ENCODE peak calls at places on chromosomes 6 and 20, in seven cellular contexts. S is epithelial cell of esophagus, J is HEK293T, I is NCI-H345, Y is astrocyte, M is tibial artery, A is transverse colon. W is an unnamed sample.

GRCh38 chr6:72382602-72383529 is 239.0 kb upstream of the KCNQ5 start:
- DNase-seq in M (no peak), I (no peak), Y (no peak), A (no peak), J (no peak), S (no peak), W (no peak)

GRCh38 chr6:3376888-3377535 is 79.8 kb downstream of the SLC22A23 start:
- DNase-seq in M (no peak), S (no peak), A (no peak), J (no peak), I (peak; percentile 1), Y (no peak), W (no peak)

GRCh38 chr20:64152906-64153305 is 11.3 kb upstream of the MYT1 start:
- DNase-seq in Y (no peak), S (no peak), A (no peak), I (peak; percentile 93), J (no peak), M (no peak), W (no peak)

GRCh38 chr6:37822851-37823682 is 3.5 kb downstream of the ZFAND3 start:
- DNase-seq in J (no peak), I (no peak), Y (peak; percentile 36), S (peak; percentile 89), M (no peak), A (peak; percentile 89), W (no peak)

GRCh38 chr6:31187780-31188194 is 17.3 kb upstream of the POU5F1 start:
- DNase-seq in I (no peak), S (no peak), M (no peak), A (no peak), Y (no peak), J (no peak), W (no peak)

GRCh38 chr20:63344616-63345327 is 16.4 kb downstream of the CHRNA4 start:
- DNase-seq in S (no peak), A (no peak), M (no peak), J (no peak), Y (no peak), I (no peak), W (no peak)

GRCh38 chr6:39350723-39351505 is 28.4 kb upstream of the KCNK16 start:
- DNase-seq in M (peak; percentile 52), J (no peak), I (no peak), A (no peak), S (no peak), Y (no peak), W (no peak)

GRCh38 chr6:44049989-44050871 is 77.0 kb downstream of the MRPL14 start:
- DNase-seq in M (no peak), S (no peak), I (no peak), Y (peak; percentile 77), J (no peak), A (peak; percentile 6), W (no peak)

GRCh38 chr6:18025591-18025990 is 38.2 kb upstream of the KIF13A start:
- DNase-seq in S (peak; percentile 49), A (no peak), Y (no peak), I (no peak), M (no peak), J (no peak), W (no peak)

GRCh38 chr20:63487781-63488241 is 11.1 kb downstream of the EEF1A2 start:
- DNase-seq in S (no peak), A (no peak), I (no peak), J (no peak), M (no peak), Y (no peak), W (no peak)

GRCh38 chr6:149336529-149336928 is 19.0 kb downstream of the TAB2 start:
- DNase-seq in J (no peak), S (peak; percentile 83), A (no peak), I (no peak), Y (no peak), M (no peak), W (no peak)

GRCh38 chr6:47203266-47203967 is 106.3 kb downstream of the TNFRSF21 start:
- DNase-seq in I (no peak), Y (no peak), M (no peak), S (peak; percentile 30), A (no peak), J (no peak), W (no peak)

GRCh38 chr6:158322724-158323560 is 10.7 kb downstream of the TULP4 start:
- DNase-seq in I (no peak), M (no peak), J (no peak), S (peak; percentile 91), Y (peak; percentile 85), A (no peak), W (no peak)

GRCh38 chr20:10769700-10770099 is 95.9 kb upstream of the JAG1 start:
- DNase-seq in S (peak; percentile 42), Y (peak; percentile 41), M (no peak), A (no peak), I (no peak), J (no peak), W (no peak)

GRCh38 chr6:129710722-129711631 is 1.0 kb upstream of the ARHGAP18 start:
- DNase-seq in J (no peak), I (no peak), Y (no peak), A (no peak), M (no peak), S (no peak), W (no peak)

W was measured in AG04450.